ENCODE peak calls at places on chromosomes 6 and 20, in eight cellular contexts. One of them, this sample, is unnamed.

GRCh38 chr6:31952140-31952805 is 6.4 kb downstream of the CFB start:
- DNase-seq in heart right ventricle: no peak
- DNase-seq in endothelial cell of umbilical vein: peak; percentile 57
- DNase-seq in ovary: peak; percentile 79
- DNase-seq in OCI-LY7: peak; percentile 44
- DNase-seq in cardiac muscle cell: peak; percentile 76
- DNase-seq in tibial artery: peak; percentile 45
- DNase-seq in PC-9: peak; percentile 67
- DNase-seq in this sample: peak; percentile 64

GRCh38 chr20:49539481-49540231 is 28.3 kb downstream of the PTGIS start:
- DNase-seq in heart right ventricle: no peak
- DNase-seq in endothelial cell of umbilical vein: no peak
- DNase-seq in ovary: no peak
- DNase-seq in OCI-LY7: no peak
- DNase-seq in cardiac muscle cell: no peak
- DNase-seq in tibial artery: no peak
- DNase-seq in PC-9: no peak
- DNase-seq in this sample: no peak

GRCh38 chr6:18211338-18211737 is 53.0 kb downstream of the DEK start:
- DNase-seq in heart right ventricle: no peak
- DNase-seq in endothelial cell of umbilical vein: no peak
- DNase-seq in ovary: no peak
- DNase-seq in OCI-LY7: peak; percentile 19
- DNase-seq in cardiac muscle cell: no peak
- DNase-seq in tibial artery: no peak
- DNase-seq in PC-9: no peak
- DNase-seq in this sample: no peak

GRCh38 chr20:46305331-46305972 is 2.8 kb downstream of the CDH22 start:
- DNase-seq in heart right ventricle: no peak
- DNase-seq in endothelial cell of umbilical vein: no peak
- DNase-seq in ovary: no peak
- DNase-seq in OCI-LY7: no peak
- DNase-seq in cardiac muscle cell: no peak
- DNase-seq in tibial artery: no peak
- DNase-seq in PC-9: no peak
- DNase-seq in this sample: peak; percentile 76

GRCh38 chr20:38171301-38172010 is 6.4 kb upstream of the TGM2 start:
- DNase-seq in heart right ventricle: no peak
- DNase-seq in endothelial cell of umbilical vein: no peak
- DNase-seq in ovary: no peak
- DNase-seq in OCI-LY7: no peak
- DNase-seq in cardiac muscle cell: no peak
- DNase-seq in tibial artery: no peak
- DNase-seq in PC-9: no peak
- DNase-seq in this sample: no peak

GRCh38 chr20:4225778-4226177 is 210.4 kb upstream of the RNF24 start:
- DNase-seq in heart right ventricle: peak; percentile 58
- DNase-seq in endothelial cell of umbilical vein: peak; percentile 63
- DNase-seq in ovary: peak; percentile 27
- DNase-seq in OCI-LY7: no peak
- DNase-seq in cardiac muscle cell: no peak
- DNase-seq in tibial artery: no peak
- DNase-seq in PC-9: peak; percentile 72
- DNase-seq in this sample: no peak

GRCh38 chr6:44054635-44055559 is 72.4 kb downstream of the MRPL14 start:
- DNase-seq in heart right ventricle: no peak
- DNase-seq in endothelial cell of umbilical vein: no peak
- DNase-seq in ovary: no peak
- DNase-seq in OCI-LY7: no peak
- DNase-seq in cardiac muscle cell: no peak
- DNase-seq in tibial artery: no peak
- DNase-seq in PC-9: no peak
- DNase-seq in this sample: no peak

GRCh38 chr6:134683783-134684765 is 265.8 kb downstream of the ALDH8A1 start:
- DNase-seq in heart right ventricle: no peak
- DNase-seq in endothelial cell of umbilical vein: no peak
- DNase-seq in ovary: no peak
- DNase-seq in OCI-LY7: no peak
- DNase-seq in cardiac muscle cell: no peak
- DNase-seq in tibial artery: no peak
- DNase-seq in PC-9: no peak
- DNase-seq in this sample: no peak

GRCh38 chr6:8969747-8970146 is 534.4 kb upstream of the SLC35B3 start:
- DNase-seq in heart right ventricle: no peak
- DNase-seq in endothelial cell of umbilical vein: no peak
- DNase-seq in ovary: no peak
- DNase-seq in OCI-LY7: no peak
- DNase-seq in cardiac muscle cell: no peak
- DNase-seq in tibial artery: no peak
- DNase-seq in PC-9: no peak
- DNase-seq in this sample: no peak

GRCh38 chr20:47957135-47957534 is 171.9 kb upstream of the SULF2 start:
- DNase-seq in heart right ventricle: no peak
- DNase-seq in endothelial cell of umbilical vein: no peak
- DNase-seq in ovary: no peak
- DNase-seq in OCI-LY7: no peak
- DNase-seq in cardiac muscle cell: no peak
- DNase-seq in tibial artery: no peak
- DNase-seq in PC-9: no peak
- DNase-seq in this sample: no peak

GRCh38 chr6:36139431-36139830 is 9.1 kb downstream of the MAPK13 start:
- DNase-seq in heart right ventricle: no peak
- DNase-seq in endothelial cell of umbilical vein: no peak
- DNase-seq in ovary: no peak
- DNase-seq in OCI-LY7: no peak
- DNase-seq in cardiac muscle cell: peak; percentile 69
- DNase-seq in tibial artery: no peak
- DNase-seq in PC-9: no peak
- DNase-seq in this sample: no peak

GRCh38 chr20:58800134-58800650 is 50.5 kb downstream of the GNAS-AS1 start:
- DNase-seq in heart right ventricle: no peak
- DNase-seq in endothelial cell of umbilical vein: no peak
- DNase-seq in ovary: no peak
- DNase-seq in OCI-LY7: no peak
- DNase-seq in cardiac muscle cell: no peak
- DNase-seq in tibial artery: no peak
- DNase-seq in PC-9: no peak
- DNase-seq in this sample: no peak

GRCh38 chr6:77650098-77650663 is 2.7 kb upstream of the MEI4 start:
- DNase-seq in heart right ventricle: peak; percentile 16
- DNase-seq in endothelial cell of umbilical vein: peak; percentile 24
- DNase-seq in ovary: peak; percentile 33
- DNase-seq in OCI-LY7: no peak
- DNase-seq in cardiac muscle cell: peak; percentile 73
- DNase-seq in tibial artery: no peak
- DNase-seq in PC-9: no peak
- DNase-seq in this sample: peak; percentile 83

GRCh38 chr20:58470336-58470978 is 44.7 kb downstream of the APCDD1L start:
- DNase-seq in heart right ventricle: no peak
- DNase-seq in endothelial cell of umbilical vein: no peak
- DNase-seq in ovary: no peak
- DNase-seq in OCI-LY7: no peak
- DNase-seq in cardiac muscle cell: no peak
- DNase-seq in tibial artery: no peak
- DNase-seq in PC-9: no peak
- DNase-seq in this sample: no peak

GRCh38 chr6:15365273-15365687 is 119.4 kb downstream of the JARID2 start:
- DNase-seq in heart right ventricle: peak; percentile 89
- DNase-seq in endothelial cell of umbilical vein: peak; percentile 61
- DNase-seq in ovary: peak; percentile 45
- DNase-seq in OCI-LY7: no peak
- DNase-seq in cardiac muscle cell: peak; percentile 64
- DNase-seq in tibial artery: peak; percentile 73
- DNase-seq in PC-9: peak; percentile 11
- DNase-seq in this sample: peak; percentile 61

GRCh38 chr6:136945626-136946235 is 23.6 kb downstream of the SLC35D3 start:
- DNase-seq in heart right ventricle: no peak
- DNase-seq in endothelial cell of umbilical vein: no peak
- DNase-seq in ovary: no peak
- DNase-seq in OCI-LY7: no peak
- DNase-seq in cardiac muscle cell: no peak
- DNase-seq in tibial artery: no peak
- DNase-seq in PC-9: no peak
- DNase-seq in this sample: no peak

GRCh38 chr6:79391511-79391910 is 145.7 kb downstream of the LCA5 start:
- DNase-seq in heart right ventricle: no peak
- DNase-seq in endothelial cell of umbilical vein: no peak
- DNase-seq in ovary: no peak
- DNase-seq in OCI-LY7: no peak
- DNase-seq in cardiac muscle cell: no peak
- DNase-seq in tibial artery: no peak
- DNase-seq in PC-9: no peak
- DNase-seq in this sample: no peak

GRCh38 chr6:37630281-37630799 is 67.3 kb downstream of the MDGA1 start:
- DNase-seq in heart right ventricle: no peak
- DNase-seq in endothelial cell of umbilical vein: peak; percentile 97
- DNase-seq in ovary: no peak
- DNase-seq in OCI-LY7: no peak
- DNase-seq in cardiac muscle cell: no peak
- DNase-seq in tibial artery: peak; percentile 33
- DNase-seq in PC-9: peak; percentile 93
- DNase-seq in this sample: no peak

GRCh38 chr6:31477521-31477920 is 20.4 kb upstream of the MICB start:
- DNase-seq in heart right ventricle: no peak
- DNase-seq in endothelial cell of umbilical vein: no peak
- DNase-seq in ovary: no peak
- DNase-seq in OCI-LY7: no peak
- DNase-seq in cardiac muscle cell: no peak
- DNase-seq in tibial artery: no peak
- DNase-seq in PC-9: no peak
- DNase-seq in this sample: no peak

GRCh38 chr20:43558412-43559146 is at the start of gene SGK2:
- DNase-seq in heart right ventricle: no peak
- DNase-seq in endothelial cell of umbilical vein: no peak
- DNase-seq in ovary: no peak
- DNase-seq in OCI-LY7: no peak
- DNase-seq in cardiac muscle cell: peak; percentile 43
- DNase-seq in tibial artery: no peak
- DNase-seq in PC-9: peak; percentile 41
- DNase-seq in this sample: peak; percentile 93

GRCh38 chr20:43559147-43559477 is 285 bp downstream of the SGK2 start:
- DNase-seq in heart right ventricle: no peak
- DNase-seq in endothelial cell of umbilical vein: no peak
- DNase-seq in ovary: no peak
- DNase-seq in OCI-LY7: no peak
- DNase-seq in cardiac muscle cell: no peak
- DNase-seq in tibial artery: no peak
- DNase-seq in PC-9: no peak
- DNase-seq in this sample: no peak

GRCh38 chr20:43559588-43559987 is 761 bp downstream of the SGK2 start:
- DNase-seq in heart right ventricle: no peak
- DNase-seq in endothelial cell of umbilical vein: no peak
- DNase-seq in ovary: no peak
- DNase-seq in OCI-LY7: no peak
- DNase-seq in cardiac muscle cell: no peak
- DNase-seq in tibial artery: no peak
- DNase-seq in PC-9: no peak
- DNase-seq in this sample: no peak

GRCh38 chr20:43563429-43563828 is 4.6 kb downstream of the SGK2 start:
- DNase-seq in heart right ventricle: no peak
- DNase-seq in endothelial cell of umbilical vein: no peak
- DNase-seq in ovary: no peak
- DNase-seq in OCI-LY7: peak; percentile 36
- DNase-seq in cardiac muscle cell: no peak
- DNase-seq in tibial artery: no peak
- DNase-seq in PC-9: no peak
- DNase-seq in this sample: no peak

DNA sequence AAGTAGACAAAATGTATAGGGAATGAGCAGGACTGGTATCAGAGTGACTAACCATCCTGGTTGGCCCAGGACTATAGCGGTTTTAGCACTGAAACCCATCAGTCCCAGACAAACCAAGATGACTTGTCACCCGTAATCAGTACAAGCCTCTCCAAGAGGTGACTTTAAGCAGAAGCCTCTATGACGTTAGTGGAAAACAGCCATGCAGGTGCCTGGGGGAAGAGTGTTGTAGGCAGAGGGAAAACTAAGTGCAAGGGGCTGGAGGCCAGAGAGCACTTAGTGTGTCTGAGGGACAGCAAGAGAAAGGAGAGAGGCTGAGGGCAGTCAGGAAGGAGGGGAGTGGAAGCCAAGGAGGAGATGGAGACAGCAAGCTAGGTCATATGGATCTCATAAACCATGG is 2.1 kb downstream of the SGK2 start:
- DNase-seq in heart right ventricle: no peak
- DNase-seq in endothelial cell of umbilical vein: no peak
- DNase-seq in ovary: no peak
- DNase-seq in OCI-LY7: no peak
- DNase-seq in cardiac muscle cell: peak; percentile 73
- DNase-seq in tibial artery: no peak
- DNase-seq in PC-9: no peak
- DNase-seq in this sample: no peak
- H3K4me1 ChIP-seq in heart right ventricle: peaks cover 4% of the 10 kb centered on the region
- H3K4me1 ChIP-seq in endothelial cell of umbilical vein: no peaks in the 10 kb centered on the region
- H3K4me1 ChIP-seq in ovary: no peaks in the 10 kb centered on the region
- H3K4me1 ChIP-seq in OCI-LY7: no peaks in the 10 kb centered on the region
- H3K4me1 ChIP-seq in cardiac muscle cell: peaks cover 29% of the 10 kb centered on the region
- H3K4me1 ChIP-seq in tibial artery: no peaks in the 10 kb centered on the region
- H3K4me1 ChIP-seq in PC-9: peaks cover 20% of the 10 kb centered on the region
- H3K4me1 ChIP-seq in this sample: peaks cover 20% of the 10 kb centered on the region

GRCh38 chr6:6751615-6752014 is 163.1 kb downstream of the LY86 start:
- DNase-seq in heart right ventricle: peak; percentile 32
- DNase-seq in endothelial cell of umbilical vein: no peak
- DNase-seq in ovary: no peak
- DNase-seq in OCI-LY7: no peak
- DNase-seq in cardiac muscle cell: no peak
- DNase-seq in tibial artery: peak; percentile 48
- DNase-seq in PC-9: no peak
- DNase-seq in this sample: peak; percentile 43
- H3K4me3 ChIP-seq in heart right ventricle: no peak overlapping the region
- H3K4me3 ChIP-seq in endothelial cell of umbilical vein: no peak overlapping the region
- H3K4me3 ChIP-seq in ovary: no peak overlapping the region
- H3K4me3 ChIP-seq in OCI-LY7: no peak overlapping the region
- H3K4me3 ChIP-seq in cardiac muscle cell: no peak overlapping the region
- H3K4me3 ChIP-seq in tibial artery: no peak overlapping the region
- H3K4me3 ChIP-seq in PC-9: no peak overlapping the region
- H3K4me3 ChIP-seq in this sample: no peak overlapping the region

DNA sequence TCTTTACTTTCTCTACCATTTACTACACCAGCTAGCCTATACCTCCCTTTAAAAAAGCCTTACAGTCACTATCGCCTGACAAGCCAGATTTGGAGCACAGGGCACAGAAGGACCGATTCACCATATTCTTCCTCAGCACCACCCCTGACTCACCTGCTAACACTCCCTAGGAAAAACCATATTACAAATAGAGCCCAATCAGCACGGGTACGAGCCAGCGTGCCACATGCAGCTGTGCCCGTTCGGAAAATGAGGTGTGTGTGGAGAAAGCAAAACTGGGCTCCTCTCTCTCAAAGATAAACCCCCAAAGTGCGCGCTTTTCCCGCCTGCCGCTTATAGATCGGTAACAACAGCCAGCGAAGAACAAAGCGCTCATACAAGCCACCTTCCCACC is 1.2 kb downstream of the SYNCRIP start:
- DNase-seq in heart right ventricle: no peak
- DNase-seq in endothelial cell of umbilical vein: peak; percentile 18
- DNase-seq in ovary: no peak
- DNase-seq in OCI-LY7: peak; percentile 22
- DNase-seq in cardiac muscle cell: no peak
- DNase-seq in tibial artery: no peak
- DNase-seq in PC-9: peak; percentile 4
- DNase-seq in this sample: no peak
- H3K27ac ChIP-seq in heart right ventricle: peak overlapping the region; percentile 97
- H3K27ac ChIP-seq in endothelial cell of umbilical vein: peak overlapping the region; percentile 90
- H3K27ac ChIP-seq in ovary: peak overlapping the region; percentile 93
- H3K27ac ChIP-seq in OCI-LY7: peak overlapping the region; percentile 87
- H3K27ac ChIP-seq in cardiac muscle cell: peak overlapping the region; percentile 99
- H3K27ac ChIP-seq in tibial artery: peak overlapping the region; percentile 99
- H3K27ac ChIP-seq in PC-9: peak overlapping the region; percentile 95
- H3K27ac ChIP-seq in this sample: no peak overlapping the region

GRCh38 chr6:35016417-35017221 is 124.5 kb downstream of the TCP11 start:
- DNase-seq in heart right ventricle: peak; percentile 66
- DNase-seq in endothelial cell of umbilical vein: peak; percentile 92
- DNase-seq in ovary: peak; percentile 58
- DNase-seq in OCI-LY7: no peak
- DNase-seq in cardiac muscle cell: peak; percentile 34
- DNase-seq in tibial artery: peak; percentile 55
- DNase-seq in PC-9: no peak
- DNase-seq in this sample: no peak
- H3K4me1 ChIP-seq in heart right ventricle: peaks cover 88% of the 10 kb centered on the region
- H3K4me1 ChIP-seq in endothelial cell of umbilical vein: peaks cover 62% of the 10 kb centered on the region
- H3K4me1 ChIP-seq in ovary: peaks cover 22% of the 10 kb centered on the region
- H3K4me1 ChIP-seq in OCI-LY7: no peaks in the 10 kb centered on the region
- H3K4me1 ChIP-seq in cardiac muscle cell: peaks cover 44% of the 10 kb centered on the region
- H3K4me1 ChIP-seq in tibial artery: no peaks in the 10 kb centered on the region
- H3K4me1 ChIP-seq in PC-9: peaks cover 5% of the 10 kb centered on the region
- H3K4me1 ChIP-seq in this sample: no peaks in the 10 kb centered on the region

This sample was measured in pancreas.